ENCODE peak calls at places on chromosome 2, in four cellular contexts. Y is left ventricle myocardium inferior, K is amniotic stem cell, H is psoas muscle. Z is an unnamed sample.
A peak's percentile ranks its signal among the peaks of the same experiment; 100 is the strongest.

GRCh38 chr2:38148501-38148900 is 72.5 kb upstream of the CYP1B1 start:
- DNase-seq in H (no peak), K (no peak), Y (no peak), Z (peak; percentile 25)

GRCh38 chr2:71526975-71527374 is 73.6 kb downstream of the DYSF start:
- DNase-seq in Y (no peak), K (no peak), H (no peak), Z (no peak)

GRCh38 chr2:171958475-171958874 is 36.2 kb downstream of the HAT1 start:
- DNase-seq in H (no peak), Y (no peak), K (peak; percentile 11), Z (peak; percentile 60)

GRCh38 chr2:14936436-14936835 is 303.9 kb downstream of the LRATD1 start:
- DNase-seq in Y (no peak), H (no peak), K (no peak), Z (no peak)

GRCh38 chr2:219037783-219038549 is 3.4 kb downstream of the CFAP65 start:
- DNase-seq in K (no peak), Y (no peak), H (no peak), Z (no peak)

GRCh38 chr2:239548965-239549595 is 148.3 kb upstream of the HDAC4 start:
- DNase-seq in H (no peak), Y (no peak), K (no peak), Z (no peak)

GRCh38 chr2:145096582-145096981 is 576.7 kb upstream of the ZEB2 start:
- DNase-seq in Y (no peak), K (no peak), H (no peak), Z (no peak)

GRCh38 chr2:222102746-222103349 is 195.9 kb downstream of the PAX3 start:
- DNase-seq in Y (no peak), H (no peak), K (no peak), Z (no peak)

GRCh38 chr2:95384854-95385569 is 17.5 kb upstream of the FAHD2A start:
- DNase-seq in K (no peak), H (peak; percentile 55), Y (peak; percentile 43), Z (no peak)

GRCh38 chr2:235807347-235807746 is 313.5 kb downstream of the AGAP1 start:
- DNase-seq in H (no peak), Y (no peak), K (no peak), Z (no peak)

GRCh38 chr2:197191177-197191947 is 119.2 kb downstream of the ANKRD44 start:
- DNase-seq in Y (no peak), H (no peak), K (no peak), Z (no peak)

GRCh38 chr2:2825516-2826208 is 494.6 kb upstream of the MYT1L start:
- DNase-seq in H (no peak), K (no peak), Y (no peak), Z (no peak)

GRCh38 chr2:70672990-70673647 is 94.9 kb downstream of the ADD2 start:
- DNase-seq in H (no peak), K (no peak), Y (no peak), Z (no peak)